ENCODE peak calls at places on chromosome 3, in eight cellular contexts. B is fibroblast of lung; N is mucosa of descending colon; D is CD4-positive, alpha-beta T cell; Q is adrenal gland; I is Panc1; Z is pancreas; F is IMR-90. U is an unnamed sample. For H3K9me3, the result is how much of the 10 kb centered on the place peaks cover.

GRCh38 chr3:57810471-57811144 is 54.5 kb downstream of the SLMAP start:
- DNase-seq in B (no peak), N (no peak), D (no peak), Q (peak), I (no peak), Z (no peak), F (no peak), U (no peak)

GRCh38 chr3:14587733-14588360 is 47.7 kb upstream of the GRIP2 start:
- DNase-seq in B (peak), N (no peak), D (no peak), Q (no peak), I (peak), Z (no peak), F (peak), U (no peak)

GRCh38 chr3:148992027-148992634 is 791 bp downstream of the GYG1 start:
- DNase-seq in B (peak), N (peak), D (peak), Q (peak), I (no peak), Z (peak), F (no peak), U (no peak)

GRCh38 chr3:14775011-14775410 is 43.8 kb upstream of the FGD5 start:
- DNase-seq in B (no peak), N (no peak), D (no peak), Q (peak), I (no peak), Z (no peak), F (no peak), U (no peak)

GRCh38 chr3:107525101-107525953 is 2.6 kb downstream of the BBX start:
- DNase-seq in B (peak), N (peak), D (peak), Q (peak), I (no peak), Z (peak), F (no peak), U (peak)

GRCh38 chr3:121649645-121650044 is 11.1 kb downstream of the HCLS1 start:
- DNase-seq in B (peak), N (no peak), D (no peak), Q (no peak), I (no peak), Z (no peak), F (peak), U (no peak)

GRCh38 chr3:78871048-78871447 is 896.8 kb downstream of the ROBO1 start:
- DNase-seq in B (peak), N (no peak), D (no peak), Q (no peak), I (no peak), Z (no peak), F (peak), U (no peak)

GRCh38 chr3:145015243-145015642 is 1043.6 kb downstream of the DIPK2A start:
- DNase-seq in B (peak), N (no peak), D (no peak), Q (no peak), I (no peak), Z (no peak), F (peak), U (no peak)

GRCh38 chr3:114005406-114005987 is 50.8 kb downstream of the CCDC191 start:
- DNase-seq in B (no peak), N (no peak), D (no peak), Q (no peak), I (no peak), Z (no peak), F (no peak), U (no peak)

GRCh38 chr3:52346623-52347530 is 30.8 kb downstream of the DNAH1 start:
- DNase-seq in B (peak), N (no peak), D (no peak), Q (peak), I (no peak), Z (no peak), F (peak), U (no peak)

GRCh38 chr3:155702745-155703581 is 41.9 kb downstream of the PLCH1 start:
- DNase-seq in B (no peak), N (no peak), D (no peak), Q (no peak), I (no peak), Z (no peak), F (no peak), U (no peak)

GRCh38 chr3:71702131-71703024 is 22.8 kb downstream of the EIF4E3 start:
- DNase-seq in B (no peak), N (no peak), D (peak), Q (no peak), I (no peak), Z (no peak), F (no peak), U (no peak)

GRCh38 chr3:29319262-29319661 is 38.4 kb downstream of the RBMS3 start:
- DNase-seq in B (no peak), N (no peak), D (no peak), Q (no peak), I (no peak), Z (no peak), F (no peak), U (no peak)

DNA sequence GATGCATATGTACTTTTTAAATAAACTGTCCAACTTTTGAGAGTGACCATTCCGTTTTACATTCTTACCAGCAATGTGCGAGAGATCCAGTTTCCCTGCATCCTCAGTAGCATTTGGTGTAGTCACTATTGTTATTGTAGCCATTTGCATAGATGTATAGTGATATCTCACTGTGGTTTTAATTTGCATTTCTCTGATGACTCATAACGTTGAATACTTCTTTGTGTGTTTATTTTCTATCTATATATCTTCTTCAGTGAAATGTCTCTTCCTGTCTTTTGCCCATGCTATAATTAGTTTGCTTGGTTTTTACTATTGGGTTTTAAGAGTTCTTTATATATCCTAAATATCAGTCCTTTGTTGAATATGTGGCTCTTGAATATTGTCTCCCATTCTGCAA is 255.7 kb upstream of the GRM7 start:
- DNase-seq in B (peak), N (no peak), D (no peak), Q (no peak), I (no peak), Z (no peak), F (peak), U (no peak)
- H3K9me3 ChIP-seq in B (under half), N (under half), D (under half), Q (under half), I (under half), Z (under half), F (under half), U (under half)

GRCh38 chr3:58962816-58963215 is 87.0 kb downstream of the CFAP20DC start:
- DNase-seq in B (peak), N (no peak), D (no peak), Q (no peak), I (no peak), Z (no peak), F (peak), U (no peak)
- H3K9me3 ChIP-seq in B (under half), N (under half), D (under half), Q (under half), I (under half), Z (under half), F (under half), U (under half)

DNA sequence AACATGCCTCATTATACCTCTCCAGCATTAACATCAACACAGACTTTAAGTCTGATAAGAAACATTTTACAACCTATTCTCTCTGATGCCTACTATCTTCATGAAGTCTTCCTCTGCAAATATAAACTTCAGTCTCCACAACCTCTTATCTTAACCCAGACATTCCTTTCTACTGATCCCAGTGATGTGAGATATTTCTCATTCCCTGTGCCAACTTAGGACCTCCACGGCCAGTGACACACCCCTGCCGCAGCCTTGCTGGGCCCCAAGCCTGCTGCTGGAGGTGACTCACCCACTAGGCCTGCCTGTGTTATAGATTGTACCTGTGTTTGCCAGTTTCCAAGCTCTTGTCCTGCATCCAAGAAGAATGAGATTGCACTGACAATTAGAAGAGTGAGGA is 734.5 kb upstream of the CADM2 start:
- DNase-seq in B (peak), N (no peak), D (no peak), Q (no peak), I (no peak), Z (no peak), F (no peak), U (no peak)
- H3K9me3 ChIP-seq in B (under half), N (half or more), D (under half), Q (under half), I (under half), Z (under half), F (under half), U (under half)

GRCh38 chr3:123841476-123842238 is 42.5 kb downstream of the MYLK start:
- DNase-seq in B (peak), N (no peak), D (no peak), Q (no peak), I (no peak), Z (no peak), F (peak), U (no peak)

GRCh38 chr3:123840961-123841360 is 43.2 kb downstream of the MYLK start:
- DNase-seq in B (peak), N (no peak), D (no peak), Q (no peak), I (no peak), Z (no peak), F (no peak), U (no peak)

GRCh38 chr3:123833398-123833785 is 50.7 kb downstream of the MYLK start:
- DNase-seq in B (no peak), N (no peak), D (no peak), Q (no peak), I (no peak), Z (no peak), F (no peak), U (no peak)

GRCh38 chr3:123834631-123835030 is 49.5 kb downstream of the MYLK start:
- DNase-seq in B (peak), N (no peak), D (no peak), Q (no peak), I (peak), Z (no peak), F (peak), U (no peak)

DNA sequence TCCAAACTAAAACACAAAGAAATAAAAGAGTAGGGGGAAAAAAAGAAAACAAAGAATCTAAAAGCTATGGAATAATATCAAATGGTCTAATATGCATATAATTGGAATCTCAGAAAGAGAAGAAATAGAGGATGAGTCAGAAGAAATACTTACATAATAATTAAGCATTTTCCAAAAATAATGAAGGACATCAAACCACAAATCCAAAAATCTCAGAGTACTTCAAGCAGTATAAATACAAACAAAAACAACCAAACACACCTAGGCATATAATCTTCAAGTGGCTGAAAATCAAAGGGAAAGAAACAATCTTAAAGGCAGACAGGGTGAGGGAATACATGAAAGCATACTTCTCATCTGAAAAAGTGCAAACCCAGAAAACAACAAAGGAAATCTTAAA is 46.3 kb downstream of the MYLK start:
- DNase-seq in B (no peak), N (no peak), D (no peak), Q (no peak), I (no peak), Z (no peak), F (no peak), U (no peak)
- H3K9me3 ChIP-seq in B (under half), N (under half), D (under half), Q (under half), I (under half), Z (under half), F (under half), U (under half)

GRCh38 chr3:112865757-112866156 is 19.1 kb upstream of the CD200R1L start:
- DNase-seq in B (no peak), N (no peak), D (no peak), Q (no peak), I (no peak), Z (no peak), F (no peak), U (no peak)

GRCh38 chr3:112874725-112875124 is 28.1 kb upstream of the CD200R1L start:
- DNase-seq in B (no peak), N (no peak), D (no peak), Q (no peak), I (no peak), Z (no peak), F (no peak), U (no peak)

GRCh38 chr3:112873632-112874031 is 27.0 kb upstream of the CD200R1L start:
- DNase-seq in B (no peak), N (no peak), D (no peak), Q (no peak), I (no peak), Z (no peak), F (no peak), U (no peak)

DNA sequence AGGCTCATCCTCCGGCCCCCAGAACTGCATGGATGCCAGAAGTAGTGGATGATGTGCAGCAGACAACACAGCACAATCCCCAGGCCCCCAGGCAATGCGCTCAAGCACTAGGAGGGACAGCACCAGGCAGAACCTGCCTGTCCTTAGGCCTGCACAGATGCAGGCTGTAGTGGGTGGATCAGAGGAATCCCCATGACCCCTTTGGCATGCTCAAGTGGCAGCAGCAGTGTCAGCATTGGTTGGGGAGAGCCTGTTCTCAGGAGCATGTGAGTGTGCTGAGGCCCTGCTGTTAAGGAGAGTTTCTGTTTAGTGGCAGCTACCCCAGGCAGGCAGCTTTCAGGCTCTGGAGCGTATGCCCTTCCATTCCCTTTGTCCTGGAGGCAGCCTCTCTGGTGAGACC is 25.1 kb upstream of the CD200R1L start:
- DNase-seq in B (no peak), N (no peak), D (no peak), Q (no peak), I (no peak), Z (no peak), F (no peak), U (no peak)
- H3K9me3 ChIP-seq in B (under half), N (under half), D (under half), Q (under half), I (under half), Z (under half), F (under half), U (under half)

DNA sequence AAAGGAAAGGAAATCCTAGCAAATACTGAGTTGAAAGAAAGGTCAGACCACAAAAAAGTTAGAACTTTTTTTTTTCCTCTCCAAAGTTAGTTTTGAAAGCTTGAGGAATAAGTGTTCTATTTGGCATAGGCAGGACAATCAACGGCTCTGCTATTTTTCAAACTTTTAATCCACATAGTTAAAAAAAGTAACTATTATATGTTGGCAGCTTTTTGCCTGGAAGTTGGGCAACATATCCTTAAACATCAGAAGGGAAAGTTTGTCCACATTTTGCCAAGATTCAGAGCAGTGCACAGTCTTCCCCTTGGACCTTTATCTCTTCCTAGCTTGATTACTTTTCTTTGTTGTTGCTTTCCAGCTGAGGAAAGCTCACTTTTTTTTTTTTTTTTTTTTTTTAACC is 92.6 kb downstream of the COL6A6 start:
- DNase-seq in B (peak), N (no peak), D (no peak), Q (no peak), I (no peak), Z (no peak), F (no peak), U (no peak)
- H3K9me3 ChIP-seq in B (under half), N (under half), D (under half), Q (under half), I (under half), Z (under half), F (under half), U (under half)

DNA sequence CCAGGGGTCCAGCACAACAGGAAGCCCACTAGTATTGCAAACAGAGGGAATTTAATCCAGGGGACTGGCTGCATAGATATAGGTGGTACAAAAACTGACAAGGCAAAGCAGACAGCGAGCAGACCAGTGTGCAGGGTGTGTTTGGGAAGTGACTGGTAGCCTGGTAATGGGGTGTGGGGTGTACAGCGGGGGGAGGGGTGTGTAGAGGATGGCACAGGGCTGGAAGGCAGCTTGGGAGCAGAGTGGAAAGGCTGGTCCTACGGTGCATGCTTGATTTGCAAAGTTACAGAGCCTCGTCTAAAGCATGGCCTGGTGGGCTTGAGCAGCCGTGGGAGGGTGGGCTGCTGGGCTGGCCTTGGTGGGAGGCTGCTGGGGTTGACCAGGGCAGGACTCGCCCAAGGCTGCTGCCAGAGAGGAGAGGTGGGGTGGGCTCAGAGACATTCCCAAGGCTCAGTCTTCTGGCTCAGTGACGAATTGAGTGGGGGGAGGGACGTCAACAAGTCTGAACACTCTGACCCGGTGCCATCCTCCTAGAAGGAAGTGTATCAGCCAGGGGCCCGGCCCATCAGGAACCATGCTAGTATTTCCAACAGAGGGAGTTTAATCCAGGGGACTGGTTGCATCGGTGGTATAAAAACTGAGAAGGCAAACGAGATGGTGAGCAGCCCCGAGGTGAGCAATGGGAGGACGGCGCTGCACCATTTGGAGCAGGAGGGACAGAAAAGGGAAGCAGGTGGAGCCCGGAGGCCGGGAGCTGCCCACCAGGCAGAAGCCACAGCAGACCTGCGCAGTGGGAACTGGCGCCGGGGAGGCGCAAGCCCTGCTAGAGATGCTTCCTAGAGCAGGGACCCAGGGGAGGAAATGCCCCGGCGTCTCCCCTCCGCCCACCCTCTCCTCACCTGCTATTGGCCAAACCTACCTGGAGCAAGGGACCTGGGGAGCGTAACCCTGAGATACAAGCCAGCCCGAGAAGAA is 29.2 kb downstream of the CPN2 start:
- DNase-seq in B (no peak), N (no peak), D (no peak), Q (no peak), I (no peak), Z (no peak), F (no peak), U (no peak)
- H3K9me3 ChIP-seq in B (under half), N (under half), D (under half), Q (under half), I (under half), Z (under half), F (under half), U (under half)

DNA sequence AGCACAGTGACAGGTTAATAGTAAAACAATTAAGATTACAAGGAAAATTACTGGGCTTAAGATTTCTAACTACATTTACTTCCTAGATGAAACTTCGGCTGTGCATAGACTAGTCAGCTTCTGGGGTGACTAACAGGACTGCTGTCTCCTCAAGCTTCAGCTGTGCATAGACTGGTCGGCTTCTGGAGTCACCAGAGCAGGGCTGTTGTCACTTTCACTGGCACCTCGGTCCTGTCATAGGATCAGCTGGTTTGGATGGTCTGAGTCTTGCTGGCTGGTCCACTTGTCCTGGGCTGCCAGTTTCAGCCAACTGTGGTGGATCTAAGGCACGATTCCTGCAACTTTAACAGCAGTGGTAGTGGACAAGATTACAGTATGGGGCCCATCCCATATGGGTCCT is 23.8 kb upstream of the ACAD9 start:
- DNase-seq in B (no peak), N (no peak), D (no peak), Q (no peak), I (no peak), Z (no peak), F (no peak), U (no peak)
- H3K9me3 ChIP-seq in B (under half), N (half or more), D (under half), Q (under half), I (under half), Z (under half), F (under half), U (under half)

GRCh38 chr3:183591881-183592521 is 36.5 kb upstream of the KLHL6 start:
- DNase-seq in B (no peak), N (no peak), D (no peak), Q (no peak), I (no peak), Z (no peak), F (no peak), U (no peak)
- H3K9me3 ChIP-seq in B (under half), N (under half), D (under half), Q (under half), I (under half), Z (under half), F (under half), U (under half)

GRCh38 chr3:147881933-147882332 is 472.8 kb downstream of the ZIC1 start:
- DNase-seq in B (peak), N (no peak), D (no peak), Q (no peak), I (no peak), Z (no peak), F (no peak), U (no peak)
- H3K9me3 ChIP-seq in B (under half), N (under half), D (under half), Q (under half), I (under half), Z (under half), F (under half), U (under half)

U was measured in T-helper 17 cell.